ENCODE peak calls at places on chromosomes 7 and 10, in six cellular contexts. One of them, this sample, is unnamed.

GRCh38 chr10:103154464-103155299 is 38.4 kb downstream of the NT5C2 start:
- DNase-seq in HepG2: peak
- DNase-seq in K562: no peak
- DNase-seq in SK-N-SH: no peak
- DNase-seq in HCT116: no peak
- DNase-seq in H1: no peak
- DNase-seq in this sample: no peak

GRCh38 chr7:31875424-31875823 is 188.4 kb downstream of the PPP1R17 start:
- DNase-seq in HepG2: no peak
- DNase-seq in K562: no peak
- DNase-seq in SK-N-SH: no peak
- DNase-seq in HCT116: no peak
- DNase-seq in H1: no peak
- DNase-seq in this sample: no peak

GRCh38 chr7:84149573-84149972 is 45.0 kb downstream of the SEMA3A start:
- DNase-seq in HepG2: no peak
- DNase-seq in K562: no peak
- DNase-seq in SK-N-SH: no peak
- DNase-seq in HCT116: no peak
- DNase-seq in H1: no peak
- DNase-seq in this sample: no peak

GRCh38 chr7:38232475-38233366 is 40.7 kb downstream of the TARP start:
- DNase-seq in HepG2: no peak
- DNase-seq in K562: no peak
- DNase-seq in SK-N-SH: no peak
- DNase-seq in HCT116: no peak
- DNase-seq in H1: no peak
- DNase-seq in this sample: peak

GRCh38 chr10:28523725-28524252 is 9.1 kb upstream of the WAC start:
- DNase-seq in HepG2: no peak
- DNase-seq in K562: no peak
- DNase-seq in SK-N-SH: no peak
- DNase-seq in HCT116: no peak
- DNase-seq in H1: no peak
- DNase-seq in this sample: no peak

GRCh38 chr7:73618538-73618937 is 5.8 kb downstream of the MLXIPL start:
- DNase-seq in HepG2: no peak
- DNase-seq in K562: peak
- DNase-seq in SK-N-SH: no peak
- DNase-seq in HCT116: no peak
- DNase-seq in H1: no peak
- DNase-seq in this sample: no peak

GRCh38 chr7:107228291-107228690 is 59.5 kb downstream of the HBP1 start:
- DNase-seq in HepG2: no peak
- DNase-seq in K562: no peak
- DNase-seq in SK-N-SH: no peak
- DNase-seq in HCT116: no peak
- DNase-seq in H1: no peak
- DNase-seq in this sample: no peak

GRCh38 chr10:45253183-45253914 is 62.1 kb downstream of the OR13A1 start:
- DNase-seq in HepG2: no peak
- DNase-seq in K562: no peak
- DNase-seq in SK-N-SH: no peak
- DNase-seq in HCT116: no peak
- DNase-seq in H1: no peak
- DNase-seq in this sample: peak

GRCh38 chr7:105002-105401 is 87.4 kb upstream of the FAM20C start:
- DNase-seq in HepG2: no peak
- DNase-seq in K562: no peak
- DNase-seq in SK-N-SH: no peak
- DNase-seq in HCT116: no peak
- DNase-seq in H1: no peak
- DNase-seq in this sample: no peak

GRCh38 chr7:121286742-121287699 is 41.8 kb upstream of the WNT16 start:
- DNase-seq in HepG2: no peak
- DNase-seq in K562: no peak
- DNase-seq in SK-N-SH: no peak
- DNase-seq in HCT116: no peak
- DNase-seq in H1: no peak
- DNase-seq in this sample: no peak

GRCh38 chr7:115618676-115619075 is 411.9 kb downstream of the TFEC start:
- DNase-seq in HepG2: no peak
- DNase-seq in K562: no peak
- DNase-seq in SK-N-SH: no peak
- DNase-seq in HCT116: no peak
- DNase-seq in H1: no peak
- DNase-seq in this sample: no peak

GRCh38 chr7:77954773-77955562 is 156.4 kb downstream of the PHTF2 start:
- DNase-seq in HepG2: no peak
- DNase-seq in K562: no peak
- DNase-seq in SK-N-SH: no peak
- DNase-seq in HCT116: no peak
- DNase-seq in H1: no peak
- DNase-seq in this sample: no peak

GRCh38 chr7:138468244-138469123 is 8.4 kb downstream of the TRIM24 start:
- DNase-seq in HepG2: no peak
- DNase-seq in K562: no peak
- DNase-seq in SK-N-SH: no peak
- DNase-seq in HCT116: no peak
- DNase-seq in H1: no peak
- DNase-seq in this sample: no peak

GRCh38 chr7:146116452-146117219 is at the start of gene CNTNAP2:
- DNase-seq in HepG2: no peak
- DNase-seq in K562: no peak
- DNase-seq in SK-N-SH: peak
- DNase-seq in HCT116: no peak
- DNase-seq in H1: peak
- DNase-seq in this sample: no peak

GRCh38 chr7:16044620-16045019 is 358.1 kb upstream of the MEOX2 start:
- DNase-seq in HepG2: no peak
- DNase-seq in K562: no peak
- DNase-seq in SK-N-SH: no peak
- DNase-seq in HCT116: no peak
- DNase-seq in H1: no peak
- DNase-seq in this sample: no peak

GRCh38 chr7:29859089-29859488 is 52.8 kb downstream of the WIPF3 start:
- DNase-seq in HepG2: no peak
- DNase-seq in K562: no peak
- DNase-seq in SK-N-SH: no peak
- DNase-seq in HCT116: no peak
- DNase-seq in H1: no peak
- DNase-seq in this sample: no peak

GRCh38 chr7:29854257-29854938 is 48.1 kb downstream of the WIPF3 start:
- DNase-seq in HepG2: no peak
- DNase-seq in K562: no peak
- DNase-seq in SK-N-SH: no peak
- DNase-seq in HCT116: no peak
- DNase-seq in H1: peak
- DNase-seq in this sample: no peak

GRCh38 chr7:29859491-29860180 is 53.3 kb downstream of the WIPF3 start:
- DNase-seq in HepG2: no peak
- DNase-seq in K562: no peak
- DNase-seq in SK-N-SH: no peak
- DNase-seq in HCT116: no peak
- DNase-seq in H1: no peak
- DNase-seq in this sample: no peak

GRCh38 chr7:29857654-29858053 is 51.3 kb downstream of the WIPF3 start:
- DNase-seq in HepG2: no peak
- DNase-seq in K562: no peak
- DNase-seq in SK-N-SH: no peak
- DNase-seq in HCT116: no peak
- DNase-seq in H1: no peak
- DNase-seq in this sample: no peak

GRCh38 chr7:29858080-29858951 is 52.0 kb downstream of the WIPF3 start:
- DNase-seq in HepG2: no peak
- DNase-seq in K562: no peak
- DNase-seq in SK-N-SH: no peak
- DNase-seq in HCT116: no peak
- DNase-seq in H1: no peak
- DNase-seq in this sample: no peak
- TF ChIP-seq JUND in HepG2: no peak
- TF ChIP-seq JUND in K562: no peak
- TF ChIP-seq JUND in SK-N-SH: no peak
- TF ChIP-seq JUND in HCT116: no peak
- TF ChIP-seq JUND in H1: no peak
- TF ChIP-seq JUND in this sample: no peak

DNA sequence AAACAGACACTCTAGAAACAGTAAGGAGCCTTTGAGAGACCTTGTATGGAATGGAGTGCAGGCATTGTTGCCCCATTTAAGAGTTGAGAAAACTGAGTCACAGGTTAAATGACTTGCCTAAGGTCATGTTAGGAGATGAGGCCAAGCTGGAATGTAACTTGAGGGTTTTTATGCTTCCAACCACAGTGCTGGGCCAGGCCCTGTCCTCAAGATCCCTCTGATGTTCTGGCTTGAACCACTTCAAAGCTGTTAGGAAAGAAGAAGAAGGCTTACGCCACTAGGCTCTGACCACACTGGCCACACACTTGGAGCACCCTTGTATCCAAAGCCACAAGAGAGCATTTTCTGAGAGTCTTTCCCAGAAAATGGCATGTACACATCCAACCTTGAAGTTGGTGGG is 42.7 kb downstream of the PLAU start:
- DNase-seq in HepG2: no peak
- DNase-seq in K562: no peak
- DNase-seq in SK-N-SH: no peak
- DNase-seq in HCT116: no peak
- DNase-seq in H1: no peak
- DNase-seq in this sample: no peak
- TF ChIP-seq JUND in HepG2: no peak
- TF ChIP-seq JUND in K562: no peak
- TF ChIP-seq JUND in SK-N-SH: no peak
- TF ChIP-seq JUND in HCT116: no peak
- TF ChIP-seq JUND in H1: no peak
- TF ChIP-seq JUND in this sample: no peak

GRCh38 chr10:99369126-99369525 is 40.0 kb downstream of the CNNM1 start:
- DNase-seq in HepG2: no peak
- DNase-seq in K562: no peak
- DNase-seq in SK-N-SH: no peak
- DNase-seq in HCT116: no peak
- DNase-seq in H1: no peak
- DNase-seq in this sample: no peak

GRCh38 chr10:99368646-99369045 is 39.5 kb downstream of the CNNM1 start:
- DNase-seq in HepG2: peak
- DNase-seq in K562: no peak
- DNase-seq in SK-N-SH: no peak
- DNase-seq in HCT116: no peak
- DNase-seq in H1: no peak
- DNase-seq in this sample: no peak

GRCh38 chr10:99369551-99369950 is 40.4 kb downstream of the CNNM1 start:
- DNase-seq in HepG2: no peak
- DNase-seq in K562: no peak
- DNase-seq in SK-N-SH: no peak
- DNase-seq in HCT116: no peak
- DNase-seq in H1: no peak
- DNase-seq in this sample: no peak

GRCh38 chr10:99372546-99373271 is 43.6 kb downstream of the CNNM1 start:
- DNase-seq in HepG2: peak
- DNase-seq in K562: no peak
- DNase-seq in SK-N-SH: no peak
- DNase-seq in HCT116: no peak
- DNase-seq in H1: no peak
- DNase-seq in this sample: no peak

GRCh38 chr10:99370993-99371392 is 41.8 kb downstream of the CNNM1 start:
- DNase-seq in HepG2: peak
- DNase-seq in K562: peak
- DNase-seq in SK-N-SH: peak
- DNase-seq in HCT116: peak
- DNase-seq in H1: no peak
- DNase-seq in this sample: no peak
- TF ChIP-seq JUND in HepG2: no peak
- TF ChIP-seq JUND in K562: no peak
- TF ChIP-seq JUND in SK-N-SH: no peak
- TF ChIP-seq JUND in HCT116: no peak
- TF ChIP-seq JUND in H1: no peak
- TF ChIP-seq JUND in this sample: no peak

DNA sequence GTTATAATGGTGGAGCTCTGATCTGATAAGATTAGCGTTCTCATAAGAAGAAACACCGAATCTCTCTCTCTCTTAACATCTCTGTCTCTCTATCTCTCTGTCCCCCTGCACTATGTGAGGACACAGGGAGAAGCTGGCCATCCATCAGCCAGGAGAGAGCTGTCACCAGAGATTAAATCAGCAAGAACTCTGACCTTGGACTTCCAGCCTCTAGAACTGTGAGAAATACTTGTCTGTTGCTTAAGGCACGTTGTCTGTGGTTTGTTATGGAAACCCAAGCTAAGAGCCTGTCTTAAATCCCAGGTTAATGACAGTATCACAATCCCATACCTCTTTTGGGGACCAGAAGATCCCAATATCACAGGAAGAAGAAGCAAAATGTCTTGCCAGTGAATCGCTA is 132.0 kb upstream of the AKR1E2 start:
- DNase-seq in HepG2: no peak
- DNase-seq in K562: no peak
- DNase-seq in SK-N-SH: no peak
- DNase-seq in HCT116: no peak
- DNase-seq in H1: no peak
- DNase-seq in this sample: no peak
- TF ChIP-seq JUND in HepG2: no peak
- TF ChIP-seq JUND in K562: no peak
- TF ChIP-seq JUND in SK-N-SH: no peak
- TF ChIP-seq JUND in HCT116: no peak
- TF ChIP-seq JUND in H1: no peak
- TF ChIP-seq JUND in this sample: no peak

GRCh38 chr10:62019013-62019684 is 117.7 kb downstream of the ARID5B start:
- DNase-seq in HepG2: no peak
- DNase-seq in K562: no peak
- DNase-seq in SK-N-SH: no peak
- DNase-seq in HCT116: no peak
- DNase-seq in H1: no peak
- DNase-seq in this sample: no peak
- TF ChIP-seq JUND in HepG2: no peak
- TF ChIP-seq JUND in K562: no peak
- TF ChIP-seq JUND in SK-N-SH: no peak
- TF ChIP-seq JUND in HCT116: no peak
- TF ChIP-seq JUND in H1: no peak
- TF ChIP-seq JUND in this sample: no peak

GRCh38 chr10:112083526-112083925 is 100.0 kb downstream of the GPAM start:
- DNase-seq in HepG2: no peak
- DNase-seq in K562: no peak
- DNase-seq in SK-N-SH: no peak
- DNase-seq in HCT116: no peak
- DNase-seq in H1: no peak
- DNase-seq in this sample: no peak
- TF ChIP-seq JUND in HepG2: no peak
- TF ChIP-seq JUND in K562: no peak
- TF ChIP-seq JUND in SK-N-SH: no peak
- TF ChIP-seq JUND in HCT116: no peak
- TF ChIP-seq JUND in H1: no peak
- TF ChIP-seq JUND in this sample: no peak

This sample was measured in GM12878.